ENCODE peak calls at places on chromosomes 5 and 9, in six cellular contexts. U is transverse colon; N is effector memory CD4-positive, alpha-beta T cell; V is heart left ventricle; D is left ventricle myocardium inferior; Z is iPS DF 6.9. R is an unnamed sample. For H3K9me3, the result is how much of the 10 kb centered on the place peaks cover.

GRCh38 chr9:27701664-27702063 is 128.4 kb upstream of the C9orf72 start:
- DNase-seq in D (peak), U (peak), Z (no peak), N (no peak), V (peak), R (peak)

GRCh38 chr9:116323012-116323411 is 169.4 kb downstream of the PAPPA start:
- DNase-seq in D (no peak), V (no peak), Z (no peak), N (no peak), U (no peak), R (no peak)

GRCh38 chr9:7570107-7570720 is 229.4 kb downstream of the DMAC1 start:
- DNase-seq in N (peak), D (no peak), Z (peak), V (peak), U (peak), R (peak)

GRCh38 chr5:92560698-92561361 is 1020.2 kb downstream of the NR2F1-AS1 start:
- DNase-seq in V (no peak), U (no peak), D (no peak), Z (no peak), N (no peak), R (no peak)

GRCh38 chr5:170571885-170572284 is 68.1 kb downstream of the KCNIP1 start:
- DNase-seq in U (no peak), N (no peak), V (no peak), D (no peak), Z (no peak), R (no peak)

GRCh38 chr5:128135286-128135685 is 51.7 kb downstream of the SLC12A2 start:
- DNase-seq in Z (no peak), U (no peak), V (no peak), D (no peak), N (no peak), R (no peak)

GRCh38 chr5:54669285-54669684 is 151.7 kb downstream of the SNX18 start:
- DNase-seq in N (no peak), V (no peak), Z (no peak), U (no peak), D (no peak), R (no peak)

GRCh38 chr5:137142371-137143243 is 356.5 kb downstream of the SPOCK1 start:
- DNase-seq in Z (no peak), D (peak), V (peak), U (peak), N (no peak), R (peak)

GRCh38 chr9:3664044-3664443 is 138.2 kb upstream of the RFX3 start:
- DNase-seq in U (no peak), N (no peak), Z (no peak), V (no peak), D (no peak), R (no peak)

GRCh38 chr5:11904270-11904906 is at the start of gene CTNND2:
- DNase-seq in Z (peak), D (no peak), N (no peak), V (peak), U (no peak), R (no peak)
- H3K4me3 ChIP-seq in Z (peak), D (peak), N (no peak), V (peak), U (peak), R (peak)

GRCh38 chr5:98436672-98437071 is 336.8 kb upstream of the RGMB start:
- DNase-seq in U (no peak), N (no peak), V (no peak), D (no peak), Z (no peak), R (no peak)
- H3K9me3 ChIP-seq in U (under half), N (under half), V (under half), D (under half), Z (under half), R (under half)

GRCh38 chr9:134522976-134523375 is 118.6 kb upstream of the COL5A1 start:
- DNase-seq in U (no peak), N (no peak), D (no peak), V (no peak), Z (no peak), R (no peak)

GRCh38 chr9:134530724-134531123 is 110.9 kb upstream of the COL5A1 start:
- DNase-seq in D (no peak), U (no peak), Z (no peak), V (no peak), N (no peak), R (no peak)

GRCh38 chr9:134525841-134526797 is 115.5 kb upstream of the COL5A1 start:
- DNase-seq in N (no peak), U (no peak), V (peak), Z (no peak), D (peak), R (no peak)

GRCh38 chr9:134525070-134525815 is 116.4 kb upstream of the COL5A1 start:
- DNase-seq in U (peak), V (no peak), N (no peak), D (no peak), Z (no peak), R (peak)

DNA sequence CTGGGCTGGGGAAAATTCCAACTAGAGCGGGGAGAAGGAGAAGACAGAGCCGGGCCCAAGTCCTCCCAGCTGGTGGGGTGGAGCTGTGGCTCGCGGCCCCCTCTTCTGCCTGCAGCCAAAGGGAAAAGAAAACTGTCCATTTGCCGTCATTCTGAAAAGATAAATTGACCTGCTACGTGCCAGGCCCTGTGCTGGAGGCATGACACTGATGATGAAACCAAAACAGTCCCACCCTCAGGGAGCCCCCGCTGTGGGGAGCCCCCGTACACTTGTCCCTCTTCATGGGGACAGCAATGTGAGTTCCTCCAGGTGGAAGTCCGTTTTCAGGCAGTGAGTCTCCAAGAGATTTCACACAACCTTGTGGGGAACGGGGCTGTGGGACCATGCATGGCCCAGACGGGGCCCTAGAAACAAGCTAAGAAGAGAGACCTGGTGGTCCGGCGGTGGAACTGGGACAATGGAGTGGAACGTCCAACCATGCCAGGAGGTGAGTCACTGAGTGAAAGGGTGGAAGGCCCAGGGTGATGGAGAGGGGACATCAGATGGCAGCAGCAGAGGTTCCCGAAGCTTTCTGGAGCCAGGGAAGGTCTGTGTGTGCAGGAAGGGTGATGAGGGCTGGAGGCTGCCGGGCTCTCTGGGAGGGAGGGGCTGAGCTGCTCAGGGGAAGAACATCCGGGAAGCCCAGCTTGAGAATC is 114.7 kb upstream of the COL5A1 start:
- DNase-seq in D (no peak), N (no peak), Z (no peak), V (no peak), U (no peak), R (peak)
- H3K4me3 ChIP-seq in D (peak), N (no peak), Z (no peak), V (peak), U (no peak), R (no peak)

DNA sequence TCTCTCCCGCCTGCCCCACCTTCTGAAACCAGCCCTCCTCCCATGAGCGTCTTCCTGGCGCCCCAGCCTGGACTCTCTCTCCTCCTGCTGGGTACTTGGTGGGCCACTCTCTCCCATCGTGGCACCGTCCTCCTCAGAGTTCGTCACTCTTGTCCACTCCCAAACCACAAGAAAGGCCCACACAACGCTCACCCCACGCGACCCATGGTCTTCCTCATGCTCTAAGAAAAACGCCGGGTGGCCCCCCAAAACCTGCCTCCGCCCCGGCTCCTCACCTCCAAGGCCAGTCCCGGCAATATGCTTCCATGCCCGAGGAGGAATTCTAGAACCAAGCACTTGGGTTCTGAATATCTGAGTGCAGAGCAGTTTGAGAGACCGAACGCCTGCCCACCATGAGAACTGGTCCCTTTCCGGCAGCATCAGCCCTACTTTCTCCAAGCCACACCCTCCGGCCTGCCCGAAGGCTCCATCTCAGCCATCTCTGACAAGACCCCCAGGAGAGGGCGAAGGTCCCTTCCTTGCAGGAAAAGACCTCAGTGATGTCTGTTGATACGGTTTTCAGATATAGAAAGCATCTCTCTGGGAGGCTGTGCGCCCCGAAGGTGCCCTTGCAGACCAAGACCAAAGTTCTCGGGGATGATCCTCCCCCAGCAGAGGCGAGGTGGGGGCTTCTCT is 15.0 kb downstream of the SLC6A3 start:
- DNase-seq in Z (no peak), N (no peak), V (no peak), U (no peak), D (no peak), R (peak)
- H3K9me3 ChIP-seq in Z (under half), N (under half), V (under half), U (under half), D (half or more), R (under half)

GRCh38 chr5:1104327-1105006 is 7.4 kb downstream of the SLC12A7 start:
- DNase-seq in U (no peak), D (no peak), N (peak), Z (no peak), V (no peak), R (no peak)
- H3K4me3 ChIP-seq in U (peak), D (peak), N (peak), Z (no peak), V (peak), R (no peak)

GRCh38 chr9:72041775-72042194 is 18.6 kb downstream of the C9orf57 start:
- DNase-seq in U (no peak), N (no peak), D (peak), V (peak), Z (no peak), R (peak)
- H3K9me3 ChIP-seq in U (under half), N (under half), D (under half), V (under half), Z (under half), R (under half)

GRCh38 chr5:24477958-24478357 is 166.8 kb downstream of the CDH10 start:
- DNase-seq in V (no peak), Z (no peak), N (no peak), U (no peak), D (no peak), R (no peak)
- H3K4me3 ChIP-seq in V (no peak), Z (no peak), N (no peak), U (no peak), D (no peak), R (no peak)

GRCh38 chr9:123843703-123844102 is 86.2 kb downstream of the DENND1A start:
- DNase-seq in D (no peak), V (no peak), N (no peak), Z (no peak), U (no peak), R (no peak)

GRCh38 chr9:123848447-123849085 is 81.4 kb downstream of the DENND1A start:
- DNase-seq in V (no peak), D (no peak), Z (no peak), U (no peak), N (no peak), R (no peak)

GRCh38 chr9:123851851-123852250 is 78.1 kb downstream of the DENND1A start:
- DNase-seq in N (no peak), D (no peak), V (no peak), Z (peak), U (no peak), R (no peak)

DNA sequence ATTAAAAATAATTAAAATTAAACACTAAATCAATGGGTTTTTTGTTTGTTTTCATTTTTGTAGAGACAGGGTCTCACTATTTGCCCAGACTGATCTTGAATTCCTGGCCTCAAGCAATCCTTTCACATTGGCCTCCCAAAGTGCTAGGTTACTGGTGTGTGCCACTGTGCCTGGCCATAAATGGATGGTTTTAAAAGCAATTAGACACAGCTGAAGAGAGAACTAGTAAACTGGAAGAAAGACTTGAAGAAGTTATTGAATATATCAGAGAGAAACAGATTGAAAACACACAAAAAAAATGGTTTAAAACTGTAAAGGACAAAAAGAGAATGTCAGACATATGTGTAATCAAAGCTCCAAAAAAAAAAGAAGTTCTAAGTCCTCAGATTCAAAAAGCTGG is 83.0 kb downstream of the DENND1A start:
- DNase-seq in V (no peak), Z (no peak), D (no peak), N (no peak), U (no peak), R (no peak)
- H3K9me3 ChIP-seq in V (under half), Z (under half), D (half or more), N (under half), U (under half), R (under half)